ENCODE peak calls at places on chromosomes 11 and 22, in ten cellular contexts. T, O, X, M, F, B, E, V, I and Z are unnamed samples.

GRCh38 chr11:45922425-45923082 is at the start of gene LARGE2:
- DNase-seq in T (no peak), O (no peak), X (no peak), M (no peak), F (no peak), B (peak), E (no peak), V (peak), I (peak), Z (no peak)

GRCh38 chr11:69044111-69045013 is 4.4 kb upstream of the TPCN2 start:
- DNase-seq in T (peak), O (peak), X (peak), M (peak), F (peak), B (peak), E (peak), V (peak), I (peak), Z (peak)

GRCh38 chr11:62433141-62433543 is 14.3 kb downstream of the SCGB1A1 start:
- DNase-seq in T (no peak), O (no peak), X (no peak), M (no peak), F (no peak), B (no peak), E (no peak), V (no peak), I (no peak), Z (no peak)

GRCh38 chr11:19079643-19080440 is 19.3 kb upstream of the MRGPRX2 start:
- DNase-seq in T (peak), O (peak), X (peak), M (peak), F (no peak), B (no peak), E (peak), V (peak), I (no peak), Z (no peak)

GRCh38 chr11:58057481-58057880 is 26.7 kb downstream of the OR6Q1 start:
- DNase-seq in T (peak), O (peak), X (peak), M (peak), F (no peak), B (no peak), E (peak), V (no peak), I (no peak), Z (no peak)

GRCh38 chr22:27135582-27135981 is 478.2 kb downstream of the MIAT start:
- DNase-seq in T (no peak), O (peak), X (peak), M (peak), F (no peak), B (no peak), E (peak), V (no peak), I (no peak), Z (no peak)

GRCh38 chr11:3214420-3214699 is 4.3 kb downstream of the MRGPRG start:
- DNase-seq in T (no peak), O (no peak), X (no peak), M (no peak), F (no peak), B (peak), E (no peak), V (no peak), I (no peak), Z (no peak)

GRCh38 chr22:27377501-27377900 is 424.1 kb downstream of the MN1 start:
- DNase-seq in T (no peak), O (no peak), X (no peak), M (no peak), F (no peak), B (no peak), E (no peak), V (no peak), I (no peak), Z (no peak)

GRCh38 chr11:783581-784015 is 6.3 kb downstream of the CEND1 start:
- DNase-seq in T (peak), O (peak), X (peak), M (peak), F (peak), B (peak), E (peak), V (peak), I (peak), Z (no peak)

GRCh38 chr11:73393011-73393380 is 16.8 kb downstream of the RELT start:
- DNase-seq in T (no peak), O (no peak), X (no peak), M (no peak), F (no peak), B (no peak), E (no peak), V (no peak), I (no peak), Z (no peak)

GRCh38 chr11:69131644-69132300 is 24.0 kb upstream of the SMIM38 start:
- DNase-seq in T (peak), O (peak), X (peak), M (peak), F (no peak), B (peak), E (peak), V (peak), I (peak), Z (no peak)

GRCh38 chr22:47558828-47559700 is 796.6 kb downstream of the TBC1D22A start:
- DNase-seq in T (no peak), O (no peak), X (no peak), M (no peak), F (no peak), B (no peak), E (no peak), V (no peak), I (no peak), Z (no peak)

GRCh38 chr11:100776212-100776896 is 89.3 kb downstream of the ARHGAP42 start:
- DNase-seq in T (peak), O (peak), X (peak), M (peak), F (no peak), B (no peak), E (peak), V (peak), I (no peak), Z (no peak)

GRCh38 chr11:101030692-101031091 is 98.9 kb downstream of the PGR start:
- DNase-seq in T (no peak), O (no peak), X (no peak), M (no peak), F (no peak), B (no peak), E (no peak), V (no peak), I (no peak), Z (no peak)

GRCh38 chr22:47901911-47902310 is 1139.5 kb downstream of the TBC1D22A start:
- DNase-seq in T (no peak), O (no peak), X (no peak), M (no peak), F (no peak), B (no peak), E (no peak), V (no peak), I (no peak), Z (no peak)

GRCh38 chr11:88404932-88405710 is 67.6 kb upstream of the CTSC start:
- DNase-seq in T (peak), O (no peak), X (no peak), M (peak), F (no peak), B (no peak), E (no peak), V (no peak), I (no peak), Z (no peak)

GRCh38 chr11:65915101-65915820 is 3.6 kb downstream of the C11orf68 start:
- DNase-seq in T (no peak), O (no peak), X (no peak), M (peak), F (no peak), B (no peak), E (no peak), V (no peak), I (no peak), Z (no peak)

GRCh38 chr11:11624206-11624605 is 2.4 kb upstream of the GALNT18 start:
- DNase-seq in T (no peak), O (no peak), X (no peak), M (no peak), F (no peak), B (no peak), E (no peak), V (no peak), I (no peak), Z (no peak)

GRCh38 chr11:88353386-88353785 is 15.8 kb upstream of the CTSC start:
- DNase-seq in T (no peak), O (no peak), X (no peak), M (no peak), F (no peak), B (no peak), E (no peak), V (no peak), I (no peak), Z (no peak)

GRCh38 chr11:61667684-61668320 is 12.4 kb upstream of the DAGLA start:
- DNase-seq in T (no peak), O (no peak), X (no peak), M (no peak), F (no peak), B (no peak), E (no peak), V (no peak), I (no peak), Z (no peak)

GRCh38 chr22:40967120-40967760 is 16.1 kb downstream of the RBX1 start:
- DNase-seq in T (no peak), O (no peak), X (no peak), M (no peak), F (no peak), B (no peak), E (no peak), V (no peak), I (no peak), Z (no peak)

GRCh38 chr11:83403990-83404389 is 117.8 kb upstream of the CCDC90B start:
- DNase-seq in T (no peak), O (no peak), X (no peak), M (no peak), F (no peak), B (no peak), E (no peak), V (no peak), I (no peak), Z (no peak)